ENCODE peak calls at places on chromosomes 13 and 19, in five cellular contexts. G is GM23248; R is activated CD4-positive, alpha-beta T cell treated with anti-CD3 and anti-CD28 coated beads for 24 hours; W is effector memory CD8-positive, alpha-beta T cell; D is neuronal stem cell. I is an unnamed sample.

GRCh38 chr19:29855771-29856510 is 44.1 kb downstream of the CCNE1 start:
- DNase-seq in W (no peak), D (no peak), R (no peak), G (no peak), I (no peak)

GRCh38 chr13:26589754-26590153 is 32.3 kb downstream of the WASF3 start:
- DNase-seq in W (no peak), G (peak), D (no peak), R (no peak), I (no peak)

GRCh38 chr19:10694706-10695105 is 6.5 kb upstream of the QTRT1 start:
- DNase-seq in R (no peak), G (peak), D (no peak), W (no peak), I (no peak)

GRCh38 chr19:46718157-46718933 is 1.4 kb upstream of the PRKD2 start:
- DNase-seq in D (no peak), W (peak), R (no peak), G (peak), I (no peak)

GRCh38 chr19:50178320-50178719 is 15.2 kb upstream of the IZUMO2 start:
- DNase-seq in G (no peak), W (no peak), R (no peak), D (no peak), I (no peak)

GRCh38 chr13:100156786-100157185 is 67.9 kb downstream of the PCCA start:
- DNase-seq in W (no peak), D (no peak), G (peak), R (no peak), I (no peak)

GRCh38 chr13:37736040-37736439 is 133.5 kb downstream of the TRPC4 start:
- DNase-seq in G (no peak), D (peak), R (no peak), W (no peak), I (no peak)

GRCh38 chr13:109416001-109416400 is 370.4 kb downstream of the IRS2 start:
- DNase-seq in G (no peak), W (no peak), R (no peak), D (no peak), I (no peak)

GRCh38 chr13:48400820-48401219 is 12.1 kb downstream of the LPAR6 start:
- DNase-seq in W (no peak), D (no peak), G (peak), R (no peak), I (no peak)

GRCh38 chr13:40780822-40781401 is 8.5 kb upstream of the SLC25A15 start:
- DNase-seq in D (no peak), G (peak), R (no peak), W (no peak), I (no peak)

GRCh38 chr13:99829156-99829555 is 142.4 kb downstream of the ZIC5 start:
- DNase-seq in D (no peak), R (no peak), G (no peak), W (no peak), I (no peak)

GRCh38 chr19:2239771-2240770 is 3.4 kb downstream of the SF3A2 start:
- DNase-seq in R (no peak), G (peak), D (peak), W (no peak), I (no peak)

GRCh38 chr19:38932425-38933179 is 1.9 kb downstream of the MRPS12 start:
- DNase-seq in W (peak), G (peak), R (peak), D (no peak), I (peak)

GRCh38 chr19:30411714-30412113 is 39.5 kb downstream of the ZNF536 start:
- DNase-seq in G (no peak), R (no peak), D (no peak), W (no peak), I (no peak)

GRCh38 chr13:90585392-90585791 is 762.1 kb upstream of the MIR17HG start:
- DNase-seq in G (no peak), D (no peak), W (no peak), R (no peak), I (no peak)

GRCh38 chr13:59415498-59415897 is 748.2 kb downstream of the DIAPH3 start:
- DNase-seq in D (no peak), G (no peak), R (no peak), W (no peak), I (no peak)

GRCh38 chr13:29605860-29606526 is 10.5 kb upstream of the SLC7A1 start:
- DNase-seq in W (no peak), G (no peak), R (no peak), D (no peak), I (no peak)

GRCh38 chr19:10826236-10826635 is 9.8 kb downstream of the TMED1 start:
- DNase-seq in G (no peak), R (no peak), D (no peak), W (no peak), I (no peak)

GRCh38 chr13:109778102-109778542 is 8.3 kb downstream of the IRS2 start:
- DNase-seq in D (no peak), W (no peak), R (no peak), G (peak), I (no peak)

GRCh38 chr13:61684976-61685682 is 269.5 kb upstream of the PCDH20 start:
- DNase-seq in D (no peak), W (no peak), G (no peak), R (no peak), I (no peak)

GRCh38 chr19:41910992-41911888 is 17.0 kb downstream of the ERFL start:
- DNase-seq in W (no peak), R (no peak), G (no peak), D (no peak), I (no peak)

GRCh38 chr13:50309872-50310594 is 294.8 kb downstream of the KCNRG start:
- DNase-seq in R (no peak), W (no peak), G (no peak), D (no peak), I (no peak)

GRCh38 chr19:29162694-29163093 is 50.3 kb downstream of the UQCRFS1 start:
- DNase-seq in W (no peak), D (no peak), G (no peak), R (no peak), I (peak)

GRCh38 chr19:17385878-17386611 is 8.0 kb downstream of the CCDC194 start:
- DNase-seq in R (peak), D (no peak), G (peak), W (peak), I (no peak)

GRCh38 chr19:53879145-53880037 is 2.6 kb upstream of the PRKCG start:
- DNase-seq in R (peak), D (peak), G (peak), W (peak), I (peak)